ENCODE peak calls at places on chromosome X, in eight cellular contexts. R is CD4-positive, alpha-beta T cell; V is adrenal gland; O is dorsolateral prefrontal cortex; A is ovary; N is A549; Y is psoas muscle; U is substantia nigra. X is an unnamed sample.
A peak's percentile ranks its signal among the peaks of the same experiment; 100 is the strongest.

GRCh38 chrX:47272013-47272408 is 39.2 kb downstream of the USP11 start:
- DNase-seq in R (no peak), V (peak; percentile 2), O (no peak), A (no peak), N (no peak), Y (no peak), U (no peak), X (no peak)

GRCh38 chrX:18828832-18829404 is 121.5 kb downstream of the PPEF1 start:
- DNase-seq in R (no peak), V (peak; percentile 4), O (no peak), A (no peak), N (no peak), Y (no peak), U (no peak), X (no peak)

GRCh38 chrX:31166416-31166815 is 94.6 kb upstream of the FTHL17 start:
- DNase-seq in R (no peak), V (no peak), O (no peak), A (no peak), N (no peak), Y (no peak), U (no peak), X (no peak)

GRCh38 chrX:110053453-110053852 is 50.5 kb downstream of the TMEM164 start:
- DNase-seq in R (no peak), V (no peak), O (no peak), A (no peak), N (no peak), Y (no peak), U (no peak), X (no peak)

GRCh38 chrX:134985479-134985878 is 5.3 kb upstream of the SMIM10 start:
- DNase-seq in R (no peak), V (no peak), O (no peak), A (no peak), N (no peak), Y (no peak), U (no peak), X (no peak)

GRCh38 chrX:111375747-111376146 is 36.2 kb downstream of the DCX start:
- DNase-seq in R (no peak), V (no peak), O (no peak), A (no peak), N (no peak), Y (no peak), U (no peak), X (no peak)

GRCh38 chrX:3504916-3505315 is 158.5 kb upstream of the MXRA5 start:
- DNase-seq in R (no peak), V (no peak), O (no peak), A (no peak), N (no peak), Y (no peak), U (no peak), X (no peak)

GRCh38 chrX:103248553-103248952 is 6.4 kb downstream of the TCEAL8 start:
- DNase-seq in R (no peak), V (peak; percentile 8), O (no peak), A (no peak), N (peak; percentile 11), Y (no peak), U (no peak), X (no peak)

GRCh38 chrX:68654693-68655092 is 7.2 kb downstream of the STARD8 start:
- DNase-seq in R (no peak), V (no peak), O (no peak), A (no peak), N (no peak), Y (no peak), U (no peak), X (no peak)

GRCh38 chrX:133892337-133892736 is 93.1 kb downstream of the GPC3 start:
- DNase-seq in R (no peak), V (no peak), O (no peak), A (no peak), N (no peak), Y (no peak), U (no peak), X (no peak)

GRCh38 chrX:19870710-19871490 is 16.5 kb downstream of the SH3KBP1 start:
- DNase-seq in R (no peak), V (no peak), O (no peak), A (no peak), N (no peak), Y (no peak), U (no peak), X (no peak)

GRCh38 chrX:119391279-119391678 is 7.9 kb upstream of the SLC25A43 start:
- DNase-seq in R (no peak), V (peak; percentile 9), O (no peak), A (no peak), N (peak; percentile 49), Y (no peak), U (no peak), X (no peak)

GRCh38 chrX:3815896-3816664 is 102.6 kb upstream of the PRKX start:
- DNase-seq in R (peak; percentile 1), V (peak; percentile 42), O (peak; percentile 63), A (peak; percentile 57), N (peak; percentile 8), Y (peak; percentile 55), U (peak; percentile 3), X (peak; percentile 3)

GRCh38 chrX:131477498-131477897 is 66.4 kb upstream of the OR13H1 start:
- DNase-seq in R (no peak), V (no peak), O (no peak), A (no peak), N (no peak), Y (no peak), U (no peak), X (no peak)

GRCh38 chrX:124028177-124028576 is 66.7 kb downstream of the STAG2 start:
- DNase-seq in R (no peak), V (no peak), O (no peak), A (no peak), N (no peak), Y (no peak), U (no peak), X (no peak)

GRCh38 chrX:124026529-124026928 is 65.0 kb downstream of the STAG2 start:
- DNase-seq in R (no peak), V (no peak), O (no peak), A (no peak), N (no peak), Y (no peak), U (no peak), X (no peak)

GRCh38 chrX:124035657-124036056 is 74.2 kb downstream of the STAG2 start:
- DNase-seq in R (no peak), V (no peak), O (no peak), A (no peak), N (no peak), Y (no peak), U (no peak), X (no peak)

GRCh38 chrX:124033821-124034220 is 72.3 kb downstream of the STAG2 start:
- DNase-seq in R (no peak), V (no peak), O (no peak), A (no peak), N (no peak), Y (no peak), U (no peak), X (no peak)

GRCh38 chrX:124030520-124030919 is 69.0 kb downstream of the STAG2 start:
- DNase-seq in R (no peak), V (no peak), O (no peak), A (no peak), N (no peak), Y (no peak), U (no peak), X (no peak)
- H3K27ac ChIP-seq in R (no peak overlapping the region), V (no peak overlapping the region), O (no peak overlapping the region), A (no peak overlapping the region), N (no peak overlapping the region), Y (no peak overlapping the region), U (no peak overlapping the region), X (no peak overlapping the region)

GRCh38 chrX:114049063-114049462 is 534.8 kb upstream of the HTR2C start:
- DNase-seq in R (no peak), V (no peak), O (no peak), A (no peak), N (no peak), Y (no peak), U (no peak), X (no peak)
- H3K27ac ChIP-seq in R (no peak overlapping the region), V (no peak overlapping the region), O (no peak overlapping the region), A (no peak overlapping the region), N (no peak overlapping the region), Y (no peak overlapping the region), U (no peak overlapping the region), X (no peak overlapping the region)

GRCh38 chrX:53077207-53078197 is 4.7 kb upstream of the TSPYL2 start:
- DNase-seq in R (no peak), V (no peak), O (no peak), A (no peak), N (no peak), Y (no peak), U (no peak), X (no peak)

GRCh38 chrX:53076671-53077070 is 5.5 kb upstream of the TSPYL2 start:
- DNase-seq in R (no peak), V (no peak), O (no peak), A (no peak), N (no peak), Y (no peak), U (no peak), X (no peak)

GRCh38 chrX:53073115-53073581 is 9.0 kb upstream of the TSPYL2 start:
- DNase-seq in R (no peak), V (no peak), O (no peak), A (no peak), N (no peak), Y (no peak), U (no peak), X (no peak)

GRCh38 chrX:53072418-53073114 is 9.6 kb upstream of the TSPYL2 start:
- DNase-seq in R (no peak), V (no peak), O (no peak), A (no peak), N (no peak), Y (no peak), U (no peak), X (no peak)

DNA sequence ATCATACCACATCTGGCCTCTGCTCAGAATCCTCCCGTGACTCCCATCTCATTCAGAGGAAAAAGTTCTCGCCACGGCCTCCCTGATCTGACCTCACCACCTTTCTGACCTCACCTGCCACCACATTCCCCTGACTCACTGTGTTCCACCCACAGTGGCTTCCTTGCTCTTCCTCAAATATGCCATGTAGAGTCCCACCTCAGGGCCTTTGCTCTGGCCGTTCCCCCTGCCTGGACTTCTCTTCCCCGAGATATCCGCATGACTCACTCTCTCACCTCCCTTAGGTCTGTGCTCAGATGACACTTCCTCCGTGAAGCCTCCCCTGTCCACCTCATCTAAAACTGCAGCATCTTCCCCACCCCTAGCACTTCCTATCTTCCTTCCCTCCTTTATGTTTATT is 7.2 kb upstream of the TSPYL2 start:
- DNase-seq in R (no peak), V (no peak), O (no peak), A (no peak), N (no peak), Y (no peak), U (no peak), X (no peak)
- H3K27ac ChIP-seq in R (no peak overlapping the region), V (no peak overlapping the region), O (no peak overlapping the region), A (no peak overlapping the region), N (no peak overlapping the region), Y (no peak overlapping the region), U (no peak overlapping the region), X (no peak overlapping the region)

GRCh38 chrX:129235903-129236302 is 287.4 kb downstream of the SMARCA1 start:
- DNase-seq in R (no peak), V (no peak), O (no peak), A (no peak), N (no peak), Y (no peak), U (no peak), X (no peak)

GRCh38 chrX:129239371-129239770 is 283.9 kb downstream of the SMARCA1 start:
- DNase-seq in R (no peak), V (no peak), O (no peak), A (no peak), N (no peak), Y (no peak), U (no peak), X (no peak)

GRCh38 chrX:129233791-129234190 is 289.5 kb downstream of the SMARCA1 start:
- DNase-seq in R (no peak), V (no peak), O (no peak), A (no peak), N (no peak), Y (no peak), U (no peak), X (no peak)

GRCh38 chrX:129238011-129238410 is 285.3 kb downstream of the SMARCA1 start:
- DNase-seq in R (no peak), V (no peak), O (no peak), A (no peak), N (no peak), Y (no peak), U (no peak), X (no peak)
- H3K27ac ChIP-seq in R (no peak overlapping the region), V (no peak overlapping the region), O (no peak overlapping the region), A (no peak overlapping the region), N (no peak overlapping the region), Y (no peak overlapping the region), U (no peak overlapping the region), X (no peak overlapping the region)

X was measured in caudate nucleus.